ENCODE peak calls at places on chromosomes 6 and 20, in five cellular contexts. S is epithelial cell of esophagus; A is NCI-H146; F is skeletal muscle cell; D is stimulated activated CD4-positive, alpha-beta T cell treated with anti-CD3 and anti-CD28 coated beads, Interleukin-15, amount 100 ng/mL, for 24 hours. K is an unnamed sample.

GRCh38 chr6:99588618-99589289 is 17.9 kb upstream of the PRDM13 start:
- DNase-seq in S (peak), A (peak), F (peak), D (peak), K (peak)

GRCh38 chr6:99269207-99269606 is 80.3 kb downstream of the FAXC start:
- DNase-seq in S (no peak), A (no peak), F (no peak), D (no peak), K (no peak)

GRCh38 chr6:46032112-46032998 is 16.7 kb upstream of the CLIC5 start:
- DNase-seq in S (peak), A (no peak), F (no peak), D (no peak), K (no peak)

GRCh38 chr20:33404281-33404680 is 3.0 kb upstream of the CDK5RAP1 start:
- DNase-seq in S (peak), A (no peak), F (no peak), D (no peak), K (no peak)

GRCh38 chr20:43571310-43571709 is 12.5 kb downstream of the SGK2 start:
- DNase-seq in S (no peak), A (no peak), F (no peak), D (no peak), K (no peak)

GRCh38 chr6:151161363-151161762 is 78.4 kb upstream of the AKAP12 start:
- DNase-seq in S (no peak), A (no peak), F (no peak), D (no peak), K (no peak)

GRCh38 chr20:17498181-17498580 is 33.0 kb downstream of the BFSP1 start:
- DNase-seq in S (peak), A (no peak), F (no peak), D (no peak), K (no peak)

GRCh38 chr20:16175322-16175721 is 397.9 kb downstream of the KIF16B start:
- DNase-seq in S (no peak), A (no peak), F (no peak), D (no peak), K (no peak)

GRCh38 chr20:58990651-58991445 is 9.8 kb downstream of the NELFCD start:
- DNase-seq in S (no peak), A (no peak), F (no peak), D (no peak), K (no peak)

GRCh38 chr6:62035952-62036351 is 250.1 kb downstream of the KHDRBS2 start:
- DNase-seq in S (no peak), A (no peak), F (no peak), D (no peak), K (no peak)

GRCh38 chr6:21997414-21998037 is 299.3 kb downstream of the PRL start:
- DNase-seq in S (no peak), A (no peak), F (peak), D (no peak), K (no peak)

GRCh38 chr20:17466641-17467040 is 64.5 kb downstream of the BFSP1 start:
- DNase-seq in S (no peak), A (no peak), F (no peak), D (no peak), K (no peak)

GRCh38 chr6:72850469-72850868 is 228.6 kb downstream of the KCNQ5 start:
- DNase-seq in S (peak), A (no peak), F (no peak), D (no peak), K (peak)